ENCODE peak calls at places on chromosomes 4 and X, in five cellular contexts. P is fibroblast of villous mesenchyme, N is mucosa of descending colon, M is GM12865, Y is body of pancreas. Z is an unnamed sample.

GRCh38 chr4:6779667-6780565 is 2.6 kb upstream of the KIAA0232 start:
- DNase-seq in M (no peak), N (no peak), Y (peak), P (peak), Z (peak)

GRCh38 chrX:23202316-23202715 is 132.3 kb upstream of the PTCHD1 start:
- DNase-seq in Y (no peak), N (no peak), M (no peak), P (no peak), Z (no peak)

GRCh38 chr4:6608758-6609414 is 31.6 kb upstream of the MRFAP1 start:
- DNase-seq in M (no peak), Y (no peak), N (no peak), P (no peak), Z (no peak)

GRCh38 chr4:122010610-122011009 is 58.8 kb upstream of the TRPC3 start:
- DNase-seq in P (no peak), Y (no peak), N (no peak), M (no peak), Z (no peak)

GRCh38 chrX:53294024-53294648 is 12.8 kb upstream of the IQSEC2 start:
- DNase-seq in M (no peak), Y (no peak), P (no peak), N (no peak), Z (no peak)

GRCh38 chr4:181061787-181062186 is 1181.4 kb upstream of the TENM3 start:
- DNase-seq in N (no peak), P (no peak), Y (no peak), M (no peak), Z (no peak)

GRCh38 chr4:47519239-47519883 is 34.3 kb downstream of the ATP10D start:
- DNase-seq in P (no peak), M (peak), N (no peak), Y (no peak), Z (no peak)

GRCh38 chr4:79607979-79608378 is 200.0 kb upstream of the GK2 start:
- DNase-seq in P (no peak), Y (no peak), M (no peak), N (no peak), Z (no peak)

GRCh38 chr4:676871-677235 is 2.5 kb downstream of the MYL5 start:
- DNase-seq in Y (no peak), P (no peak), M (no peak), N (peak), Z (no peak)

GRCh38 chr4:77473509-77473908 is 132.1 kb upstream of the CXCL13 start:
- DNase-seq in N (peak), P (peak), Y (no peak), M (peak), Z (no peak)

GRCh38 chrX:16743604-16744325 is 24.4 kb downstream of the SYAP1 start:
- DNase-seq in Y (no peak), N (no peak), M (no peak), P (peak), Z (no peak)

GRCh38 chrX:23616361-23616760 is 50.9 kb upstream of the PRDX4 start:
- DNase-seq in M (peak), P (peak), N (no peak), Y (no peak), Z (no peak)

GRCh38 chr4:182188622-182189021 is 54.6 kb upstream of the TENM3 start:
- DNase-seq in Y (no peak), N (no peak), M (no peak), P (no peak), Z (no peak)

GRCh38 chr4:70564033-70564432 is 28.0 kb upstream of the AMBN start:
- DNase-seq in Y (no peak), P (no peak), M (no peak), N (no peak), Z (no peak)

GRCh38 chr4:143438710-143439109 is 74.8 kb upstream of the SMARCA5 start:
- DNase-seq in P (no peak), M (no peak), N (no peak), Y (no peak), Z (no peak)

GRCh38 chrX:30246769-30247489 is at the start of gene MAGEB1:
- DNase-seq in N (no peak), M (peak), P (no peak), Y (no peak), Z (no peak)

GRCh38 chr4:973431-974397 is at the start of gene DGKQ:
- DNase-seq in Y (peak), N (peak), M (peak), P (peak), Z (no peak)

GRCh38 chr4:152713951-152714705 is 34.3 kb upstream of the TMEM154 start:
- DNase-seq in Y (no peak), M (no peak), N (no peak), P (no peak), Z (no peak)

GRCh38 chr4:153465583-153465921 is 608 bp upstream of the TMEM131L start:
- DNase-seq in N (peak), M (peak), P (peak), Y (peak), Z (no peak)

GRCh38 chr4:5524900-5525299 is 183.5 kb downstream of the EVC2 start:
- DNase-seq in Y (peak), N (peak), P (peak), M (no peak), Z (peak)

GRCh38 chr4:159227378-159227777 is 124.5 kb downstream of the RAPGEF2 start:
- DNase-seq in P (peak), N (no peak), M (no peak), Y (no peak), Z (no peak)

GRCh38 chrX:3699841-3700381 is 13.5 kb downstream of the PRKX start:
- DNase-seq in P (peak), Y (no peak), N (no peak), M (peak), Z (no peak)

GRCh38 chrX:132463411-132463810 is 25.4 kb downstream of the MBNL3 start:
- DNase-seq in N (peak), M (no peak), Y (no peak), P (no peak), Z (no peak)

GRCh38 chrX:45083314-45083713 is 117.4 kb downstream of the DIPK2B start:
- DNase-seq in P (no peak), N (no peak), M (no peak), Y (no peak), Z (no peak)

GRCh38 chr4:124178449-124179021 is 534.0 kb downstream of the ANKRD50 start:
- DNase-seq in M (no peak), N (no peak), P (no peak), Y (no peak), Z (no peak)

GRCh38 chrX:96685205-96686099 is 810 bp downstream of the DIAPH2 start:
- DNase-seq in N (peak), M (peak), P (peak), Y (peak), Z (no peak)

GRCh38 chr4:13530823-13531608 is 13.3 kb downstream of the NKX3-2 start:
- DNase-seq in M (no peak), P (no peak), N (no peak), Y (no peak), Z (no peak)
- H3K4me3 ChIP-seq in M (no peak), P (no peak), N (no peak), Y (no peak), Z (no peak)

GRCh38 chrX:74431807-74432206 is 10.5 kb downstream of the SLC16A2 start:
- DNase-seq in N (no peak), Y (no peak), P (no peak), M (no peak), Z (no peak)
- TF ChIP-seq CTCF in N (no peak), Y (no peak), P (no peak), M (no peak), Z (no peak)

GRCh38 chr4:179163147-179163546 is 1720.9 kb upstream of the AGA start:
- DNase-seq in M (no peak), N (no peak), P (no peak), Y (no peak), Z (no peak)

GRCh38 chr4:179164642-179165338 is 1722.6 kb upstream of the AGA start:
- DNase-seq in N (no peak), M (no peak), P (no peak), Y (no peak), Z (peak)

GRCh38 chr4:179165339-179165738 is 1723.1 kb upstream of the AGA start:
- DNase-seq in Y (no peak), N (no peak), P (no peak), M (no peak), Z (no peak)

GRCh38 chr4:179165862-179166261 is 1723.6 kb upstream of the AGA start:
- DNase-seq in N (no peak), P (no peak), Y (no peak), M (no peak), Z (no peak)
- H3K4me3 ChIP-seq in N (no peak), P (no peak), Y (no peak), M (no peak), Z (no peak)

GRCh38 chrX:19514791-19515614 is at the start of gene MAP3K15:
- DNase-seq in M (peak), Y (peak), N (peak), P (peak), Z (no peak)
- TF ChIP-seq CTCF in M (no peak), Y (no peak), N (no peak), P (no peak), Z (peak)

GRCh38 chrX:9829308-9830267 is 43.4 kb downstream of the SHROOM2 start:
- DNase-seq in P (peak), Y (no peak), M (peak), N (no peak), Z (no peak)
- H3K4me3 ChIP-seq in P (no peak), Y (no peak), M (no peak), N (no peak), Z (no peak)